ENCODE peak calls at places on chromosomes 3 and 15, in ten cellular contexts. R, S, Y, M, N, B, J, K, I and F are unnamed samples.

GRCh38 chr3:72996121-72996472 is 514 bp upstream of the PPP4R2 start:
- DNase-seq in R (no peak), Y (peak; percentile 15), M (no peak), N (peak; percentile 2), K (no peak), J (peak; percentile 23), I (no peak), B (no peak), S (no peak), F (no peak)

GRCh38 chr3:54008099-54008498 is 114.3 kb upstream of the CACNA2D3 start:
- DNase-seq in B (no peak), M (no peak), S (no peak), I (no peak), R (peak; percentile 11), Y (no peak), J (no peak), K (no peak), N (no peak), F (no peak)

GRCh38 chr3:149487598-149488197 is 13.2 kb downstream of the TM4SF4 start:
- DNase-seq in M (no peak), S (no peak), N (no peak), K (no peak), J (no peak), Y (peak; percentile 81), B (no peak), I (no peak), R (no peak), F (no peak)

GRCh38 chr15:50450678-50451077 is 26.5 kb downstream of the USP8 start:
- DNase-seq in B (no peak), K (no peak), J (no peak), Y (no peak), S (peak; percentile 12), M (no peak), N (no peak), R (no peak), I (no peak), F (no peak)

GRCh38 chr3:178583963-178584575 is 47.8 kb downstream of the KCNMB2 start:
- DNase-seq in S (no peak), I (no peak), N (no peak), R (no peak), M (no peak), Y (no peak), K (no peak), J (peak; percentile 16), B (no peak), F (peak; percentile 19)

GRCh38 chr15:66779331-66780009 is 77.4 kb downstream of the SMAD6 start:
- DNase-seq in R (peak; percentile 67), B (no peak), S (no peak), J (no peak), N (no peak), I (no peak), K (peak; percentile 31), Y (no peak), M (no peak), F (no peak)

GRCh38 chr15:63600646-63601025 is 3.4 kb downstream of the FBXL22 start:
- DNase-seq in J (peak; percentile 88), Y (peak; percentile 72), I (peak; percentile 42), N (peak; percentile 91), M (peak; percentile 75), R (peak; percentile 95), S (peak; percentile 89), K (peak; percentile 95), B (peak; percentile 93), F (peak; percentile 82)

GRCh38 chr3:10335190-10335738 is 14.4 kb upstream of the SEC13 start:
- DNase-seq in I (no peak), M (no peak), B (no peak), S (no peak), Y (no peak), R (no peak), J (no peak), K (no peak), N (no peak), F (no peak)

GRCh38 chr15:82127581-82127980 is 81.8 kb upstream of the MEX3B start:
- DNase-seq in M (no peak), N (no peak), Y (no peak), R (no peak), S (no peak), B (no peak), K (no peak), I (no peak), J (no peak), F (no peak)

GRCh38 chr15:82126346-82126745 is 80.5 kb upstream of the MEX3B start:
- DNase-seq in K (no peak), M (no peak), B (no peak), Y (no peak), R (no peak), J (no peak), N (no peak), I (no peak), S (no peak), F (no peak)

GRCh38 chr15:82128401-82129143 is 82.8 kb upstream of the MEX3B start:
- DNase-seq in B (peak; percentile 38), Y (no peak), R (no peak), N (no peak), J (no peak), S (no peak), M (no peak), K (peak; percentile 60), I (no peak), F (no peak)

GRCh38 chr15:82122754-82123400 is 77.1 kb upstream of the MEX3B start:
- DNase-seq in R (peak; percentile 61), Y (no peak), M (peak; percentile 100), J (no peak), N (peak; percentile 46), S (peak; percentile 97), B (peak; percentile 97), K (peak; percentile 99), I (peak; percentile 91), F (no peak)

GRCh38 chr15:82124331-82125263 is 78.8 kb upstream of the MEX3B start:
- DNase-seq in J (no peak), R (no peak), N (no peak), K (no peak), Y (peak; percentile 40), B (no peak), S (no peak), I (no peak), M (no peak), F (no peak)
- TF ChIP-seq CTCF in J (no peak), R (no peak), N (no peak), K (no peak), Y (peak; percentile 54), B (no peak), S (no peak), I (no peak), M (no peak), F (no peak)

GRCh38 chr15:45759910-45760309 is 125.1 kb downstream of the SQOR start:
- DNase-seq in M (no peak), B (no peak), J (no peak), R (peak; percentile 17), I (no peak), N (no peak), S (no peak), K (no peak), Y (no peak), F (no peak)
- H3K4me3 ChIP-seq in M (no peak overlapping the region), B (no peak overlapping the region), J (no peak overlapping the region), R (no peak overlapping the region), I (no peak overlapping the region), N (no peak overlapping the region), S (no peak overlapping the region), K (no peak overlapping the region), Y (no peak overlapping the region), F (no peak overlapping the region)

DNA sequence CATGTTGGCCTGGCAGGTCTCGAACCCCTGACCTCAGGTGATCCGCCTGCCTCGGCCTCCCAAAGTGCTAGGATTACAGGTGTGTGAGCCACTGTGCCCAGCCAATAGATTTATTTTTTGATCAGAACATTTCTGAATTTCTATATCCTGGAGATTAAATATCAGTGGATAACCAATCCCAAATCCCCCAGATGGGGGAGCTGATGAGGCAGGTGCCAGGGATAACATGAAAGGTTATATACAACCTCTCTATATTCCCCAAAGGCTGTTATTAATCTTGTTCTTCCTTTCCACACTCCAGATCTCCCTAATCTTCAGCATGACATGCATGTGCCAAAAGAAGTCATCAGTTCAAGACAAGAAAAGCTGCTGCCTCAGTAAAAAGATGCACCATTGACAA is 112.3 kb downstream of the WDR76 start:
- DNase-seq in N (peak; percentile 29), R (no peak), S (peak; percentile 42), K (no peak), I (no peak), Y (peak; percentile 59), M (peak; percentile 35), J (no peak), B (no peak), F (no peak)
- TF ChIP-seq CTCF in N (peak; percentile 62), R (peak; percentile 37), S (peak; percentile 53), K (peak; percentile 66), I (peak; percentile 55), Y (peak; percentile 69), M (peak; percentile 50), J (peak; percentile 30), B (peak; percentile 60), F (peak; percentile 58)

GRCh38 chr3:185927501-185928200 is 10.2 kb downstream of the TRA2B start:
- DNase-seq in I (no peak), K (no peak), B (no peak), M (no peak), R (no peak), N (no peak), Y (no peak), J (no peak), S (no peak), F (no peak)

GRCh38 chr3:185930393-185931107 is 7.3 kb downstream of the TRA2B start:
- DNase-seq in M (no peak), R (no peak), K (peak; percentile 55), Y (no peak), B (peak; percentile 28), I (no peak), J (no peak), S (no peak), N (no peak), F (no peak)

GRCh38 chr3:185931777-185932176 is 6.0 kb downstream of the TRA2B start:
- DNase-seq in K (no peak), J (no peak), R (no peak), I (no peak), B (no peak), S (no peak), Y (no peak), M (no peak), N (no peak), F (no peak)

GRCh38 chr3:185928532-185928931 is 9.3 kb downstream of the TRA2B start:
- DNase-seq in B (no peak), J (no peak), R (no peak), K (no peak), Y (no peak), I (no peak), S (no peak), M (no peak), N (no peak), F (no peak)

DNA sequence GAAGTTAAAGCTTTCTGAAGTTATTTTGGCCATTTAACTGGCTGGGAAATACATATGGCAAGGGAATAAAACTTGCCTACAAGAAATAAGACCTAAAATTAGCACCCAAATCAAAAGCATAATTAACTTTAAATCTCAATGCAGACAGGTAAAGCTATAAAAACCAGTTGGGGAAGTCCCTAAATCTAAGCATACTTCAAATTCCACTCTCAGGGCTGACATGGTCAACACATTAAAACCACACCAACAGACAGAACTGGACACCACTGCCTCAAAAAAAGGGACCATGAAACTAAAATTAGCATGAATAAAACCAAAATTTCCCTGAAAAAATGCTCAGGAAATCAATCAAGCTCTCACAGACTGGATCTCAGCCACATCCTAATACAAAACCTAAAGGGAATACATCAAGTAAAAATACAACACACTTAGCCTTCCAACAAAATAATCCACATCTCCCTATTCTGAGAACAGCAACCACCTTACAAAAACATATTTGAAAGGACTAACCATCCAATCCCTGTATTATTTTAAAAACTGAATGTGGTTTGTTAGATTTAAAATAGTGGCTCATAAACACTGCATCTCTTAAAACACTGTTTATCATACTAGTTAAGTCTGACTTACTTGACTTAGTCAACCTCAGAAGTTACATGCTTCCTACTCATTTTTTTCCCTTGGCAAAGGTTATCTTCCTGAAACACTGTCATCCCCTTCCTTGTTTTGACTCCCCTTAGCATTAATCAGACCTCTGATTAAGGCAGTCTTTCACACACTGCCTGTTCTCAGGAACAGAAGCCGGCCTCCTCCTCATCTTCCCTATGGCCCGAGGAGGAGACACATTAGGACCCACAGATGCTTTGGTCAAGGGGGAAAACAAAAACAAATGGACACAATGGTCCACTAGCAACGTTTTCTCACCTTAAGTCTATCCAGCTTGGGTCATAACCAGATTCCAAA is 8.3 kb downstream of the TRA2B start:
- DNase-seq in I (no peak), K (peak; percentile 61), M (peak; percentile 87), R (no peak), N (no peak), B (no peak), S (no peak), J (no peak), Y (no peak), F (no peak)
- H3K4me3 ChIP-seq in I (peak overlapping the region; percentile 99), K (peak overlapping the region; percentile 33), M (no peak overlapping the region), R (no peak overlapping the region), N (peak overlapping the region; percentile 2), B (no peak overlapping the region), S (peak overlapping the region; percentile 34), J (peak overlapping the region; percentile 98), Y (peak overlapping the region; percentile 95), F (no peak overlapping the region)